ENCODE peak calls at places on chromosomes 4 and X, in eight cellular contexts. J is mucosa of descending colon, K is left lung, Q is foreskin fibroblast, B is mammary epithelial cell, X is GM13976, A is breast epithelium, N is stomach. Y is an unnamed sample.
A peak's percentile ranks its signal among the peaks of the same experiment; 100 is the strongest.

GRCh38 chr4:6229095-6229494 is 28.7 kb upstream of the JAKMIP1 start:
- DNase-seq in N (peak; percentile 24), K (no peak), Q (no peak), A (no peak), J (no peak), B (no peak), X (no peak), Y (no peak)

GRCh38 chrX:149541521-149542047 is 772 bp downstream of the EOLA1 start:
- DNase-seq in B (no peak), J (peak; percentile 11), Q (peak; percentile 17), A (no peak), X (no peak), N (no peak), K (no peak), Y (peak; percentile 77)

GRCh38 chrX:85836868-85837267 is 210.5 kb downstream of the CHM start:
- DNase-seq in B (peak; percentile 4), J (no peak), A (no peak), X (no peak), Q (peak; percentile 17), K (no peak), N (no peak), Y (no peak)

GRCh38 chrX:108537005-108537404 is 97.4 kb downstream of the COL4A5 start:
- DNase-seq in Q (peak; percentile 61), A (no peak), X (peak; percentile 15), B (peak; percentile 29), J (peak; percentile 53), N (no peak), K (no peak), Y (no peak)

GRCh38 chrX:31356501-31357263 is 284.8 kb upstream of the FTHL17 start:
- DNase-seq in K (no peak), J (no peak), X (no peak), Q (no peak), N (no peak), A (no peak), B (no peak), Y (no peak)

GRCh38 chrX:149950681-149951080 is 12.4 kb upstream of the EOLA2 start:
- DNase-seq in X (peak; percentile 18), K (no peak), Q (peak; percentile 79), N (no peak), J (peak; percentile 61), B (peak; percentile 19), A (no peak), Y (no peak)

GRCh38 chrX:18792828-18793227 is 85.4 kb downstream of the PPEF1 start:
- DNase-seq in K (no peak), Q (no peak), X (no peak), J (no peak), N (no peak), B (no peak), A (no peak), Y (no peak)

GRCh38 chr4:167222098-167222497 is 12.2 kb downstream of the SPOCK3 start:
- DNase-seq in K (no peak), Q (no peak), B (no peak), N (no peak), A (no peak), J (no peak), X (no peak), Y (no peak)

GRCh38 chrX:68307767-68308166 is 125.5 kb downstream of the OPHN1 start:
- DNase-seq in X (no peak), K (no peak), J (no peak), B (peak; percentile 93), Q (peak; percentile 61), A (no peak), N (no peak), Y (no peak)

GRCh38 chr4:140807491-140808257 is 51.5 kb upstream of the TBC1D9 start:
- DNase-seq in X (peak; percentile 53), Q (peak; percentile 45), B (no peak), J (no peak), A (no peak), N (no peak), K (no peak), Y (no peak)

GRCh38 chr4:102610007-102610406 is 108.8 kb downstream of the NFKB1 start:
- DNase-seq in A (no peak), X (no peak), B (no peak), K (no peak), N (no peak), J (no peak), Q (peak; percentile 24), Y (no peak)

GRCh38 chr4:168496834-168497233 is at the start of gene PALLD:
- DNase-seq in A (no peak), Q (peak; percentile 62), J (no peak), N (no peak), X (no peak), K (peak; percentile 47), B (no peak), Y (no peak)

GRCh38 chrX:122188751-122189150 is 995.3 kb upstream of the GRIA3 start:
- DNase-seq in Q (peak; percentile 38), A (no peak), B (peak; percentile 39), X (no peak), N (no peak), J (no peak), K (no peak), Y (no peak)

GRCh38 chrX:40964633-40965586 is 120.3 kb upstream of the USP9X start:
- DNase-seq in X (no peak), K (no peak), Q (no peak), N (no peak), J (no peak), A (no peak), B (peak; percentile 51), Y (no peak)

DNA sequence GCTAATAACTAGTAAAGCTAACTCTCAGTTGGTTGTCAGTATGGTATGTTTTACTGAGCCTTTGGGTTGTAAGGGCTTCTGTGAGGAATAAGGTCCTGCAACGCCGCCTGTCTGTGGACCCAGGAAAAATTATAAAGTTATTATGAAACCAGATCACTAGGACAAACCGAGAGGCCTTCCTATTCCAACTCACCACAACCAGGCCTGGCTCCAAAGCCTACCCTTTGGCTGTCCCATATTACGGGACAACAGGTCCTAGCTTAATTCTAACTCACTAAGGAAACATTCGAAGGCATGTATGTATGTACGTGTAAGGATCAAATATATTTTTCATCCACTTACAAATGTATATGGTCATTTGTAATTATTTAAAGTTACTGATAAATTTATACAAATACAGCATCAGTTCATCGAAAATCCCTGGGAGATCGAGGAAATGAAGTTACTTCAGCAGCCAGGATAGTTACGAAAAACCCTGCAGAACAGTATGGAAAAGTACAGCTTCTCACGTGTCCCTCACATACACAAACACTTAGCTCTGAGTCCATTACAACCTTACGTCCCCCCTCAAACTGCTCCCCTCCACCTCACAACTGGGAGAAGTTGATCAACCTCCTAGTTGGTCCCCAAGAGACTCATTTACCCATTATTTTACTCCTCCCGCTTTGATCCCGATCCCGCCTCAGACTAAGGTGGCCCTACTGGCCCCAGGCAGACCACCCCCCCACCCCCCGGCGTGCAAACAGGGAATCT is 1.2 kb downstream of the ANKRD17 start:
- DNase-seq in J (peak; percentile 94), N (peak; percentile 80), B (peak; percentile 78), Q (peak; percentile 89), A (peak; percentile 73), X (peak; percentile 57), K (peak; percentile 77), Y (no peak)
- TF ChIP-seq CTCF in J (peak; percentile 26), N (peak; percentile 72), B (peak; percentile 81), Q (peak; percentile 67), A (peak; percentile 69), X (peak; percentile 63), K (peak; percentile 47), Y (peak; percentile 90)

GRCh38 chr4:74018771-74019170 is 19.7 kb downstream of the CXCL3 start:
- DNase-seq in J (no peak), B (peak; percentile 65), X (no peak), A (no peak), K (no peak), Q (no peak), N (no peak), Y (no peak)
- TF ChIP-seq CTCF in J (no peak), B (no peak), X (no peak), A (no peak), K (no peak), Q (no peak), N (no peak), Y (no peak)

GRCh38 chr4:38069271-38069760 is 109.1 kb downstream of the PTTG2 start:
- DNase-seq in K (peak; percentile 58), Q (peak; percentile 39), N (peak; percentile 67), J (peak; percentile 85), B (peak; percentile 81), A (no peak), X (peak; percentile 49), Y (no peak)
- TF ChIP-seq CTCF in K (no peak), Q (peak; percentile 13), N (peak; percentile 61), J (peak; percentile 45), B (peak; percentile 82), A (no peak), X (peak; percentile 35), Y (peak; percentile 45)

DNA sequence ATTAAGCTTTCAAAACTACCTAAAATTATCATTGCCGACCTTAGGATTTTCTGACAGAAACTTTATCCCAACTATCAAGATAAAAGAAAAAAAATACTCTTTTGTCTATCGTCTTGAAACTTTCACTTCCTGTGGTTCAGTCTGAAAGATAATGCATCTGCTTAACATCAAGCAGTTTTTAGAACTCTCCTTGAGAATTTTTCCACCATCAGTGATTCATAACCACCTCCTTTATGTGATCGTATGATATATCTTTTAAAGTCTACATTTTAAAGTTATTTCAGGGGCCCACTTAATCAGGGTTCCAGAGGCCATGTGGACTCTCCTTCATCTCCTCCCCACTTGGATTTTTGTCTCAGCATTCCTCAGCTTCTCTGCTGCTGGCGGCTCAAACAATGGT is 272.8 kb upstream of the TENM3 start:
- DNase-seq in A (no peak), N (no peak), Q (no peak), J (no peak), B (no peak), K (no peak), X (peak; percentile 7), Y (no peak)
- TF ChIP-seq CTCF in A (no peak), N (no peak), Q (no peak), J (no peak), B (no peak), K (no peak), X (no peak), Y (no peak)

Y was measured in chondrocyte.